ENCODE peak calls at places on chromosome 17, in six cellular contexts. N is cardiac muscle cell, I is A549, H is left ventricle myocardium inferior, P is tibial nerve, T is neural progenitor cell. Q is an unnamed sample.

GRCh38 chr17:77110006-77110374 is 30.8 kb upstream of the SEC14L1 start:
- DNase-seq in N (no peak), I (no peak), H (no peak), P (no peak), T (peak), Q (no peak)

GRCh38 chr17:2822358-2822757 is 26.1 kb downstream of the RAP1GAP2 start:
- DNase-seq in N (no peak), I (no peak), H (no peak), P (no peak), T (no peak), Q (no peak)

GRCh38 chr17:64025732-64026294 is 5.4 kb upstream of the ICAM2 start:
- DNase-seq in N (peak), I (peak), H (peak), P (peak), T (peak), Q (no peak)

GRCh38 chr17:36503456-36504155 is 17.1 kb downstream of the ZNHIT3 start:
- DNase-seq in N (peak), I (no peak), H (no peak), P (no peak), T (no peak), Q (no peak)

GRCh38 chr17:17495448-17496188 is 577 bp downstream of the RASD1 start:
- DNase-seq in N (peak), I (no peak), H (no peak), P (no peak), T (peak), Q (no peak)

GRCh38 chr17:44552361-44552760 is 4.9 kb upstream of the FZD2 start:
- DNase-seq in N (no peak), I (no peak), H (no peak), P (peak), T (no peak), Q (no peak)

GRCh38 chr17:945672-946071 is 33.9 kb downstream of the NXN start:
- DNase-seq in N (no peak), I (no peak), H (no peak), P (no peak), T (no peak), Q (no peak)

GRCh38 chr17:17043668-17044226 is 1.5 kb downstream of the MPRIP start:
- DNase-seq in N (peak), I (no peak), H (no peak), P (no peak), T (peak), Q (no peak)

GRCh38 chr17:44961921-44962350 is 6.2 kb downstream of the C1QL1 start:
- DNase-seq in N (no peak), I (no peak), H (no peak), P (no peak), T (no peak), Q (no peak)

GRCh38 chr17:42027961-42028790 is 8.3 kb downstream of the NKIRAS2 start:
- DNase-seq in N (peak), I (peak), H (no peak), P (no peak), T (peak), Q (no peak)

GRCh38 chr17:2856727-2857126 is 60.5 kb downstream of the RAP1GAP2 start:
- DNase-seq in N (no peak), I (no peak), H (no peak), P (no peak), T (no peak), Q (no peak)

GRCh38 chr17:50507871-50508572 is at the start of gene MYCBPAP:
- DNase-seq in N (peak), I (peak), H (peak), P (peak), T (peak), Q (peak)

GRCh38 chr17:65530158-65530984 is 31.1 kb downstream of the AXIN2 start:
- DNase-seq in N (no peak), I (no peak), H (no peak), P (no peak), T (no peak), Q (no peak)
- H3K27ac ChIP-seq in N (peak), I (no peak), H (peak), P (peak), T (no peak), Q (peak)

GRCh38 chr17:69590690-69591089 is 176.2 kb downstream of the MAP2K6 start:
- DNase-seq in N (no peak), I (no peak), H (no peak), P (no peak), T (no peak), Q (no peak)
- H3K27ac ChIP-seq in N (no peak), I (no peak), H (no peak), P (no peak), T (no peak), Q (no peak)

GRCh38 chr17:12985431-12986285 is 32.2 kb downstream of the ELAC2 start:
- DNase-seq in N (peak), I (no peak), H (peak), P (peak), T (no peak), Q (no peak)

GRCh38 chr17:12990041-12990808 is 27.6 kb downstream of the ELAC2 start:
- DNase-seq in N (no peak), I (no peak), H (peak), P (no peak), T (no peak), Q (no peak)

GRCh38 chr17:12983986-12984932 is 33.6 kb downstream of the ELAC2 start:
- DNase-seq in N (no peak), I (no peak), H (peak), P (peak), T (no peak), Q (no peak)

GRCh38 chr17:12990926-12991325 is 26.9 kb downstream of the ELAC2 start:
- DNase-seq in N (no peak), I (no peak), H (no peak), P (no peak), T (no peak), Q (no peak)

GRCh38 chr17:12987120-12987519 is 30.7 kb downstream of the ELAC2 start:
- DNase-seq in N (no peak), I (no peak), H (no peak), P (no peak), T (peak), Q (no peak)
- H3K27ac ChIP-seq in N (no peak), I (no peak), H (no peak), P (no peak), T (peak), Q (no peak)

GRCh38 chr17:74199306-74200092 is 4.0 kb upstream of the RPL38 start:
- DNase-seq in N (peak), I (peak), H (peak), P (peak), T (peak), Q (peak)
- H3K27ac ChIP-seq in N (no peak), I (peak), H (no peak), P (no peak), T (no peak), Q (no peak)

GRCh38 chr17:32926183-32926582 is 1.8 kb upstream of the TMEM98 start:
- DNase-seq in N (no peak), I (no peak), H (no peak), P (no peak), T (no peak), Q (no peak)
- H3K27ac ChIP-seq in N (no peak), I (no peak), H (no peak), P (no peak), T (no peak), Q (peak)

GRCh38 chr17:82525712-82526111 is 6.2 kb downstream of the FOXK2 start:
- DNase-seq in N (no peak), I (no peak), H (no peak), P (no peak), T (no peak), Q (no peak)

GRCh38 chr17:82527893-82528292 is 8.4 kb downstream of the FOXK2 start:
- DNase-seq in N (no peak), I (no peak), H (no peak), P (no peak), T (no peak), Q (no peak)

GRCh38 chr17:82531431-82531881 is 11.9 kb downstream of the FOXK2 start:
- DNase-seq in N (no peak), I (no peak), H (no peak), P (no peak), T (no peak), Q (no peak)

GRCh38 chr17:82529914-82530300 is 10.4 kb downstream of the FOXK2 start:
- DNase-seq in N (no peak), I (no peak), H (no peak), P (no peak), T (no peak), Q (no peak)

GRCh38 chr17:82528484-82529265 is 9.1 kb downstream of the FOXK2 start:
- DNase-seq in N (no peak), I (peak), H (peak), P (no peak), T (peak), Q (peak)
- H3K27ac ChIP-seq in N (peak), I (no peak), H (peak), P (peak), T (peak), Q (peak)

GRCh38 chr17:79794659-79795511 is 2.0 kb downstream of the CBX8 start:
- DNase-seq in N (no peak), I (no peak), H (no peak), P (no peak), T (peak), Q (no peak)

GRCh38 chr17:79793924-79794304 is 3.0 kb downstream of the CBX8 start:
- DNase-seq in N (peak), I (peak), H (no peak), P (no peak), T (peak), Q (no peak)

GRCh38 chr17:79792371-79792871 is 4.5 kb downstream of the CBX8 start:
- DNase-seq in N (no peak), I (peak), H (no peak), P (no peak), T (no peak), Q (no peak)

GRCh38 chr17:79791354-79792123 is 5.3 kb downstream of the CBX8 start:
- DNase-seq in N (no peak), I (no peak), H (no peak), P (no peak), T (peak), Q (no peak)

GRCh38 chr17:79792984-79793923 is 3.6 kb downstream of the CBX8 start:
- DNase-seq in N (no peak), I (peak), H (no peak), P (no peak), T (peak), Q (no peak)
- H3K27ac ChIP-seq in N (no peak), I (peak), H (no peak), P (no peak), T (no peak), Q (no peak)

Q was measured in caudate nucleus.